ENCODE peak calls at places on chromosomes 16 and 17, in five cellular contexts. F, I, M, N and B are unnamed samples. For H3K9me2, the result is how much of the 10 kb centered on the place peaks cover.

GRCh38 chr17:19380551-19381284 is 2.4 kb downstream of the MAPK7 start:
- DNase-seq in I (no peak), M (no peak), F (no peak), N (no peak), B (no peak)

GRCh38 chr17:77312786-77313599 is 172.2 kb downstream of the SEC14L1 start:
- DNase-seq in I (peak), F (no peak), M (peak), N (no peak), B (peak)

GRCh38 chr17:66673668-66674276 is 161.1 kb upstream of the CACNG5 start:
- DNase-seq in N (peak), I (peak), M (peak), F (peak), B (peak)

GRCh38 chr17:75109047-75109406 is 742 bp upstream of the ARMC7 start:
- DNase-seq in F (no peak), N (peak), M (peak), I (no peak), B (no peak)

GRCh38 chr16:4176794-4177438 is 60.7 kb upstream of the ADCY9 start:
- DNase-seq in N (no peak), F (peak), I (peak), M (no peak), B (peak)

GRCh38 chr16:53154513-53154912 is 99.7 kb downstream of the CHD9 start:
- DNase-seq in M (peak), N (peak), F (no peak), I (peak), B (no peak)

GRCh38 chr16:57607676-57608461 is 20.6 kb upstream of the ADGRG1 start:
- DNase-seq in F (no peak), I (no peak), M (no peak), N (no peak), B (no peak)

GRCh38 chr16:49024896-49025295 is 256.7 kb downstream of the CBLN1 start:
- DNase-seq in F (no peak), I (no peak), N (no peak), M (no peak), B (no peak)

GRCh38 chr17:61862975-61863800 is at the start of gene BRIP1:
- DNase-seq in F (peak), M (peak), N (peak), I (peak), B (peak)

GRCh38 chr17:50079334-50080095 is 15.6 kb upstream of the PDK2 start:
- DNase-seq in F (peak), N (peak), I (peak), M (no peak), B (no peak)

GRCh38 chr17:82884923-82885322 is 45.1 kb upstream of the ZNF750 start:
- DNase-seq in M (no peak), F (no peak), I (no peak), N (no peak), B (no peak)

GRCh38 chr17:78865682-78866390 is 25.2 kb upstream of the USP36 start:
- DNase-seq in F (peak), I (peak), M (peak), N (peak), B (peak)

GRCh38 chr17:329794-330420 is 22.7 kb downstream of the RPH3AL start:
- DNase-seq in M (no peak), N (no peak), I (no peak), F (no peak), B (no peak)
- H3K9me2 ChIP-seq in M (under half), N (under half), I (under half), F (under half), B (under half)

GRCh38 chr17:42403150-42403549 is 14.9 kb upstream of the STAT3 start:
- DNase-seq in N (peak), M (peak), I (no peak), F (no peak), B (peak)

GRCh38 chr17:42405076-42405475 is 16.8 kb upstream of the STAT3 start:
- DNase-seq in N (no peak), M (no peak), I (no peak), F (no peak), B (no peak)

GRCh38 chr17:42399948-42400843 is 12.0 kb upstream of the STAT3 start:
- DNase-seq in M (no peak), F (no peak), N (peak), I (no peak), B (peak)

GRCh38 chr17:42404326-42405055 is 16.2 kb upstream of the STAT3 start:
- DNase-seq in F (no peak), M (no peak), I (no peak), N (no peak), B (no peak)

DNA sequence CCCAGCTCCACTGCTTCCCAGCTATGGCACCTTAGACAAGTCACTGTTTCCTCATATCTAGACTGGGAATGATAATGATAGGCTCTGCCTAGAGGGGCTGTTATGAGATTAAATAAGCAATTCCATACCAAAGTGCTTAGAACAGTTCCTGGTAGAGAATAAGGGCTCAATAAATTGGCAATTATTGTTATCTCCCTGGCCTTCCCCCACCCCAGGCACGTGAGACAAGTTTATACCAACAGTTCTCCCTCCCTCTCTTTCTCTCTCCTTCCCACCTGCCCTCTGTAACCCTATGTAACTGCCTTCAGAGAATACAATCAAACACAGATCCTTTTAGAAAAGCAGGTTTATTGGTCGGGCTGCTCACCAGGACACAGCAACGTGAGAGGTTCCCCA is 13.9 kb upstream of the STAT3 start:
- DNase-seq in I (no peak), N (no peak), M (no peak), F (no peak), B (peak)
- H2AFZ ChIP-seq in I (no peak), N (no peak), M (no peak), F (no peak), B (no peak)

GRCh38 chr16:79644977-79645667 is 44.6 kb upstream of the MAF start:
- DNase-seq in F (no peak), N (no peak), M (no peak), I (no peak), B (no peak)

GRCh38 chr16:79651363-79651762 is 50.8 kb upstream of the MAF start:
- DNase-seq in N (no peak), M (no peak), F (no peak), I (peak), B (peak)

GRCh38 chr16:79648846-79649245 is 48.3 kb upstream of the MAF start:
- DNase-seq in N (no peak), F (no peak), M (no peak), I (no peak), B (no peak)

GRCh38 chr16:79645701-79646100 is 45.2 kb upstream of the MAF start:
- DNase-seq in M (no peak), F (no peak), N (no peak), I (no peak), B (no peak)

GRCh38 chr16:79647586-79647985 is 47.0 kb upstream of the MAF start:
- DNase-seq in I (no peak), F (no peak), N (no peak), M (no peak), B (no peak)
- H3K9me2 ChIP-seq in I (under half), F (under half), N (under half), M (under half), B (under half)

GRCh38 chr17:68036304-68037147 is 991 bp downstream of the KPNA2 start:
- DNase-seq in M (no peak), N (no peak), F (no peak), I (peak), B (no peak)
- H2AFZ ChIP-seq in M (peak), N (no peak), F (peak), I (peak), B (peak)

GRCh38 chr17:31524926-31525800 is 133.7 kb downstream of the RAB11FIP4 start:
- DNase-seq in M (peak), N (peak), I (peak), F (peak), B (peak)
- H3K9me2 ChIP-seq in M (under half), N (under half), I (under half), F (under half), B (under half)

GRCh38 chr17:81517009-81517338 is 4.4 kb upstream of the ACTG1 start:
- DNase-seq in M (no peak), F (no peak), N (no peak), I (no peak), B (no peak)
- H2AFZ ChIP-seq in M (no peak), F (no peak), N (no peak), I (no peak), B (no peak)

DNA sequence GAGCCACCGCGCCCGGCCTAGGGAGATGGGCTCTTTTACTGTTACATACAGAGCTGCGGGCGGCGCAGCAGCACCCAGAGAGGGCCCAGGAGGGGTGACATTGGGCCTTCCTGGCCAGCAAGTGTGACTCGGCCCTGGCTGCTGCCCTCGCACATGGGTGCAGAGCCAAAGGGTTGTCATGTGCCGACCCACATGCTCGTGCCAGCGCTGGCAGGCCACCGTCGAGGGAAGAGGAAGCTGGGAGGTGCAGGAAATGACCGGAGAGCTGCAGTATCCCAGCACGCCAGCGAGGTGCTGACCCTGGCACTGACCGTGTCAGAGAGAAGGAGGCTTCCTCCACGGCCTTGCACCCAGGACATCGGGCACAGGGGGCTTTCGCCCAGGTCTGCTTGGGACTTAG is 8.0 kb downstream of the ENDOV start:
- DNase-seq in N (no peak), M (peak), I (no peak), F (no peak), B (no peak)
- H3K9me2 ChIP-seq in N (under half), M (under half), I (under half), F (under half), B (under half)

DNA sequence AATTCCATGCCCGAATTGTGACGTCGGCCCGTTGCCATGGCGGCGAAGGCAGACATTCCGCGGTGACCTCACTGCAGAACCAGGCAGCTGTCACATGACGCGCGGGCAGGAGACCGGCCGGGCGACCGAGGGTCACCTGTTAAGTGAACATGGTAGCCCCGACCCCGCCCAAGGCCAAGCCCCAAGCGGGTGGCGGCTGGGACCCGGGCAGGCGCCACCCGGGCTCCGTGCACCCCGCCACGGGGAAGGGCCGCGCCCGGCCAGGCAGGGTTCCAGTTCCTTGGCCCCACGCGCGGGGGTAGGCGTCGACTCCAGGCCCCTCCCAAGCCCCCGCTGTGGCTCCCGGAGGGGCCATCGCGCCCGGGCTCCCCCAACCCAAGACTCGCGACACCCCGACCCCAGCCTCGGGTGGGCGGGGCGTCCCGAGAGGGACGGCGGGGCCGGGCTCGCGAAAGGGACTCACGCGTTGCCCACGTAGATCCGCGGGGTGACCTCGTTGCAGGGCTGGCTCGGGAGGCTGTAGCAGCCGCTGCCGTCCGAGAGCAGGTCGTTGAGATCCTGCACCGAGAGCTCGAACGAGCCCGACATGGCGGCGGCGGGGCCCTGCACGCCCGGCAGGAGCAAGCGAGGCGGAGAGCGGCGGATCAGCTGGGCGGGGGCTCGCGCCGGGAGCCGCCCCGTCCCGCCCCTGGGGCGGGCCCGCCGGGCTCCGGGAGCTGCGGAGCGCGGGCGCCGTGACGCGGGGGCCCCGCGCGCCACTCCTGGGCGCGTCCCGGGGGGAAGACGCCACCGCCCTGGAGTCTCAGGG is at the start of gene DUSP3:
- DNase-seq in I (peak), M (peak), F (peak), N (peak), B (peak)
- H2AFZ ChIP-seq in I (peak), M (peak), F (peak), N (peak), B (peak)

GRCh38 chr16:50478021-50478772 is 70.0 kb upstream of the NKD1 start:
- DNase-seq in M (no peak), N (no peak), I (no peak), F (no peak), B (no peak)
- H3K9me2 ChIP-seq in M (under half), N (under half), I (under half), F (under half), B (under half)